ENCODE peak calls at places on chromosome 13, in five cellular contexts. G, X, J, U and B are unnamed samples.

GRCh38 chr13:41916173-41916954 is 44.5 kb downstream of the VWA8 start:
- DNase-seq in G (no peak), X (peak; percentile 8), J (no peak), U (no peak), B (no peak)

GRCh38 chr13:60211548-60211947 is 47.8 kb upstream of the DIAPH3 start:
- DNase-seq in G (no peak), X (no peak), J (no peak), U (no peak), B (no peak)

GRCh38 chr13:114177245-114178010 is 1.6 kb upstream of the CFAP97D2 start:
- DNase-seq in G (no peak), X (no peak), J (no peak), U (no peak), B (no peak)

GRCh38 chr13:49124693-49125304 is 95.3 kb upstream of the MLNR start:
- DNase-seq in G (no peak), X (no peak), J (no peak), U (no peak), B (no peak)

GRCh38 chr13:83839158-83839557 is 43.1 kb downstream of the SLITRK1 start:
- DNase-seq in G (no peak), X (no peak), J (no peak), U (peak; percentile 18), B (no peak)

GRCh38 chr13:48731957-48732569 is 78.3 kb downstream of the CYSLTR2 start:
- DNase-seq in G (peak; percentile 44), X (peak; percentile 53), J (no peak), U (peak; percentile 68), B (peak; percentile 66)

GRCh38 chr13:81929988-81930387 is 1589.1 kb upstream of the SPRY2 start:
- DNase-seq in G (peak; percentile 3), X (no peak), J (no peak), U (no peak), B (no peak)

GRCh38 chr13:22740264-22740663 is 440.5 kb upstream of the SGCG start:
- DNase-seq in G (no peak), X (no peak), J (no peak), U (no peak), B (peak; percentile 17)

GRCh38 chr13:30480292-30480947 is 14.7 kb upstream of the HMGB1 start:
- DNase-seq in G (no peak), X (no peak), J (no peak), U (no peak), B (no peak)

GRCh38 chr13:30572859-30573275 is 44.9 kb upstream of the USPL1 start:
- DNase-seq in G (peak; percentile 15), X (peak; percentile 51), J (no peak), U (no peak), B (peak; percentile 17)

GRCh38 chr13:111131610-111132009 is 16.5 kb downstream of the ARHGEF7 start:
- DNase-seq in G (no peak), X (no peak), J (no peak), U (no peak), B (no peak)

GRCh38 chr13:31786011-31786410 is 46.7 kb downstream of the RXFP2 start:
- DNase-seq in G (no peak), X (no peak), J (no peak), U (no peak), B (no peak)

GRCh38 chr13:97478247-97478646 is 44.3 kb downstream of the RAP2A start:
- DNase-seq in G (no peak), X (no peak), J (no peak), U (no peak), B (no peak)

GRCh38 chr13:30802953-30803478 is 67.7 kb downstream of the ALOX5AP start:
- DNase-seq in G (peak; percentile 82), X (peak; percentile 89), J (peak; percentile 84), U (peak; percentile 84), B (peak; percentile 88)

GRCh38 chr13:94256671-94257070 is 222.8 kb downstream of the DCT start:
- DNase-seq in G (no peak), X (no peak), J (no peak), U (no peak), B (no peak)

GRCh38 chr13:114115796-114116195 is 16.6 kb downstream of the RASA3 start:
- DNase-seq in G (no peak), X (no peak), J (no peak), U (no peak), B (no peak)

GRCh38 chr13:94703721-94704314 is 8.5 kb downstream of the SOX21 start:
- DNase-seq in G (peak; percentile 28), X (no peak), J (no peak), U (peak; percentile 11), B (no peak)

GRCh38 chr13:22120646-22121045 is 449.8 kb downstream of the FGF9 start:
- DNase-seq in G (no peak), X (no peak), J (no peak), U (no peak), B (no peak)

GRCh38 chr13:100875392-100876043 is 200.9 kb upstream of the TMTC4 start:
- DNase-seq in G (no peak), X (no peak), J (no peak), U (no peak), B (peak; percentile 35)

GRCh38 chr13:100559886-100560285 is 28.7 kb downstream of the GGACT start:
- DNase-seq in G (no peak), X (no peak), J (no peak), U (no peak), B (no peak)

GRCh38 chr13:69565334-69565733 is 542.3 kb upstream of the ATXN8OS start:
- DNase-seq in G (peak; percentile 22), X (no peak), J (no peak), U (peak; percentile 5), B (peak; percentile 4)
- TF ChIP-seq CTCF in G (peak; percentile 66), X (no peak), J (peak; percentile 58), U (peak; percentile 16), B (no peak)

GRCh38 chr13:39406688-39407087 is 196.3 kb downstream of the LHFPL6 start:
- DNase-seq in G (no peak), X (no peak), J (no peak), U (no peak), B (no peak)
- TF ChIP-seq CTCF in G (no peak), X (no peak), J (peak; percentile 62), U (no peak), B (no peak)

DNA sequence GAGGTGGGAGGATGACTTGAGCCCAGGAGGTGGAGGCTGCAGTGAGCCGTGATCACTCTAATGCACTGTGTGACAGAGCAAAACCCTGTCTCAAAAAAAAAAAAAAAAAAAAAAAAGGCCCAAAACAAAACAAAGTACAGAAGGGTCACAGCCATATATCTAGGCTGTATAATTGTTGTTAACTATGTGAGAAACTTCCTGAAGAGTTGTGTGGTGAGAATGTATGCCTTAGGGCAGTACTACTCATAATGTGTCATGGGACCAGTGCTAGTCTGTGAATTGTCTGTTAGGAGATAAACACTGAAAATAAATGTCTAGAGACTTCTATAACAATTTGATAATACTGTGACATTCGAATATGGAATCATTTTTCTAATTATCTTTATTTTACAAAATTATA is 43.1 kb downstream of the PAN3 start:
- DNase-seq in G (no peak), X (no peak), J (no peak), U (no peak), B (no peak)
- TF ChIP-seq CTCF in G (no peak), X (no peak), J (no peak), U (no peak), B (no peak)

GRCh38 chr13:112791662-112792440 is 102.0 kb downstream of the ATP11A start:
- DNase-seq in G (no peak), X (no peak), J (peak; percentile 58), U (no peak), B (no peak)
- TF ChIP-seq CTCF in G (no peak), X (no peak), J (no peak), U (no peak), B (no peak)

GRCh38 chr13:75906315-75906714 is 270.2 kb downstream of the LMO7 start:
- DNase-seq in G (no peak), X (no peak), J (no peak), U (no peak), B (peak; percentile 3)
- TF ChIP-seq CTCF in G (no peak), X (no peak), J (no peak), U (no peak), B (no peak)

DNA sequence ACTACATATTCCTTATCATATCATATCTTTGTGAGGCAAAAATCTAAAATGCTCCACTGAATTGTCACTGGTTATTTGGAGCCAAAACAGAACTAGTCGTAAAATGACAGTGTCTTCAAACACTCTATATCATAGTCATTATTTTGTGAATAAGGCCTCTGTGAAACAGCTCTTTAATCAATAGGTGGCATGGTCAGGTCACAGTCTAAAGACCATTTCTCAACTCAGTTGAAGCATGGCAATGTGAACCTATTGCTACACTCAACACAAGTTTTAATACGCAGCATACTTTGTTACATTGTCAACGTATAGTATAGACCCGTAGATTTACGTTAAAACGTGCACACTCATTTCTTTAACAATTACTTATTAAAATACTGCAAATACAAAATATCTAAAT is 131.3 kb upstream of the PCDH20 start:
- DNase-seq in G (no peak), X (no peak), J (no peak), U (no peak), B (no peak)
- TF ChIP-seq CTCF in G (no peak), X (no peak), J (no peak), U (no peak), B (no peak)